ENCODE peak calls at places on chromosomes 5 and 9, in seven cellular contexts. X is SK-N-DZ; W is pancreas; Z is Right ventricle myocardium superior; R is neural crest cell; M is activated T-cell treated with anti-CD3 and anti-CD28 coated beads for 24 hours; I is activated CD8-positive, alpha-beta T cell treated with anti-CD3 and anti-CD28 coated beads for 36 hours. K is an unnamed sample.

GRCh38 chr5:134022333-134022732 is 17.6 kb upstream of the VDAC1 start:
- DNase-seq in X (no peak), W (no peak), Z (peak), R (no peak), M (no peak), I (no peak), K (no peak)

GRCh38 chr9:8366161-8366926 is 566.8 kb upstream of the DMAC1 start:
- DNase-seq in X (no peak), W (no peak), Z (no peak), R (no peak), M (no peak), I (no peak), K (no peak)

GRCh38 chr5:120735076-120735475 is 271.0 kb downstream of the PRR16 start:
- DNase-seq in X (no peak), W (no peak), Z (no peak), R (no peak), M (no peak), I (no peak), K (no peak)

GRCh38 chr9:83299556-83299955 is 236.6 kb upstream of the RASEF start:
- DNase-seq in X (no peak), W (no peak), Z (no peak), R (no peak), M (no peak), I (no peak), K (no peak)

GRCh38 chr5:150053695-150054392 is 32.5 kb downstream of the CSF1R start:
- DNase-seq in X (no peak), W (no peak), Z (no peak), R (no peak), M (no peak), I (no peak), K (no peak)

GRCh38 chr9:114227288-114228033 is 72.1 kb downstream of the COL27A1 start:
- DNase-seq in X (no peak), W (no peak), Z (no peak), R (peak), M (no peak), I (no peak), K (peak)

GRCh38 chr9:123371805-123372590 is 16.0 kb downstream of the CRB2 start:
- DNase-seq in X (no peak), W (no peak), Z (no peak), R (no peak), M (no peak), I (no peak), K (no peak)

GRCh38 chr5:40681351-40682311 is 1.9 kb downstream of the PTGER4 start:
- DNase-seq in X (no peak), W (peak), Z (peak), R (peak), M (peak), I (peak), K (no peak)

GRCh38 chr5:133483406-133484090 is 128.8 kb downstream of the FSTL4 start:
- DNase-seq in X (no peak), W (peak), Z (peak), R (no peak), M (no peak), I (no peak), K (no peak)

GRCh38 chr9:137744632-137745183 is 125.9 kb downstream of the EHMT1 start:
- DNase-seq in X (no peak), W (no peak), Z (no peak), R (no peak), M (no peak), I (no peak), K (no peak)

GRCh38 chr5:178301641-178302040 is 69.0 kb upstream of the PHYKPL start:
- DNase-seq in X (no peak), W (no peak), Z (no peak), R (no peak), M (no peak), I (no peak), K (no peak)

GRCh38 chr9:87751423-87751822 is 25.5 kb downstream of the CTSL start:
- DNase-seq in X (no peak), W (no peak), Z (no peak), R (no peak), M (no peak), I (no peak), K (no peak)

GRCh38 chr5:178526796-178527457 is 63.3 kb downstream of the COL23A1 start:
- DNase-seq in X (no peak), W (no peak), Z (no peak), R (no peak), M (no peak), I (no peak), K (no peak)